ENCODE peak calls at places on chromosomes 12 and 14, in ten cellular contexts. J is NCI-H1092 treated with DMSO at 0.1 percent for 48 hours, E is sigmoid colon, W is fibroblast of lung, Q is NCI-H446 treated with DMSO at 0.1 percent for 48 hours, U is LoVo, I is M059J, T is NCI-H510A, B is tibial nerve, C is NCI-H2081 treated with DMSO at 0.1 percent for 48 hours. R is an unnamed sample.

GRCh38 chr12:68109444-68110217 is 49.9 kb downstream of the IFNG start:
- DNase-seq in J (no peak), E (no peak), W (no peak), Q (no peak), U (no peak), I (no peak), T (no peak), B (no peak), C (no peak), R (no peak)

GRCh38 chr14:100542619-100543205 is 44.5 kb downstream of the BEGAIN start:
- DNase-seq in J (no peak), E (peak), W (no peak), Q (no peak), U (no peak), I (no peak), T (no peak), B (no peak), C (no peak), R (no peak)

GRCh38 chr14:104228221-104228620 is 89.8 kb downstream of the KIF26A start:
- DNase-seq in J (no peak), E (no peak), W (no peak), Q (no peak), U (no peak), I (no peak), T (no peak), B (no peak), C (no peak), R (no peak)

GRCh38 chr14:61154606-61155005 is 126.5 kb downstream of the TMEM30B start:
- DNase-seq in J (no peak), E (no peak), W (peak), Q (no peak), U (no peak), I (no peak), T (no peak), B (no peak), C (no peak), R (no peak)

GRCh38 chr14:75453817-75454434 is 26.1 kb downstream of the JDP2 start:
- DNase-seq in J (no peak), E (no peak), W (no peak), Q (no peak), U (no peak), I (no peak), T (no peak), B (no peak), C (no peak), R (no peak)

GRCh38 chr12:22481557-22482104 is 62.7 kb downstream of the C2CD5 start:
- DNase-seq in J (no peak), E (no peak), W (no peak), Q (no peak), U (no peak), I (no peak), T (no peak), B (no peak), C (no peak), R (no peak)

GRCh38 chr12:3034067-3034750 is 43.0 kb upstream of the TSPAN9 start:
- DNase-seq in J (peak), E (peak), W (peak), Q (no peak), U (peak), I (peak), T (peak), B (peak), C (no peak), R (peak)

GRCh38 chr12:13340149-13340548 is 143.6 kb downstream of the EMP1 start:
- DNase-seq in J (no peak), E (no peak), W (no peak), Q (no peak), U (no peak), I (no peak), T (no peak), B (no peak), C (no peak), R (no peak)

GRCh38 chr14:93954900-93955891 is 21.2 kb downstream of the ASB2 start:
- DNase-seq in J (no peak), E (no peak), W (no peak), Q (no peak), U (no peak), I (no peak), T (no peak), B (no peak), C (no peak), R (peak)

GRCh38 chr12:47419500-47419899 is 286.3 kb downstream of the RPAP3 start:
- DNase-seq in J (no peak), E (no peak), W (peak), Q (no peak), U (no peak), I (no peak), T (no peak), B (no peak), C (no peak), R (no peak)

GRCh38 chr14:68386950-68387779 is 405.7 kb downstream of the ZFP36L1 start:
- DNase-seq in J (peak), E (no peak), W (peak), Q (no peak), U (no peak), I (peak), T (no peak), B (no peak), C (no peak), R (no peak)

GRCh38 chr14:101135796-101136742 is 232.5 kb upstream of the RTL1 start:
- DNase-seq in J (no peak), E (no peak), W (no peak), Q (no peak), U (no peak), I (no peak), T (no peak), B (no peak), C (no peak), R (no peak)

GRCh38 chr12:31207799-31208465 is 118.0 kb downstream of the SINHCAF start:
- DNase-seq in J (no peak), E (no peak), W (no peak), Q (no peak), U (no peak), I (no peak), T (no peak), B (no peak), C (no peak), R (no peak)

GRCh38 chr14:64196668-64197411 is 97.3 kb downstream of the ESR2 start:
- DNase-seq in J (peak), E (no peak), W (peak), Q (no peak), U (no peak), I (peak), T (peak), B (no peak), C (peak), R (no peak)

GRCh38 chr14:66735853-66736252 is 227.9 kb downstream of the GPHN start:
- DNase-seq in J (no peak), E (no peak), W (no peak), Q (no peak), U (no peak), I (no peak), T (no peak), B (no peak), C (no peak), R (no peak)

GRCh38 chr12:69933115-69933552 is 108.1 kb downstream of the MYRFL start:
- DNase-seq in J (no peak), E (no peak), W (no peak), Q (no peak), U (no peak), I (no peak), T (no peak), B (no peak), C (no peak), R (no peak)

GRCh38 chr12:86710110-86710509 is 453.9 kb upstream of the MGAT4C start:
- DNase-seq in J (no peak), E (no peak), W (peak), Q (no peak), U (no peak), I (peak), T (no peak), B (no peak), C (no peak), R (no peak)

GRCh38 chr12:107779077-107779840 is 4.8 kb downstream of the ASCL4 start:
- DNase-seq in J (no peak), E (no peak), W (no peak), Q (no peak), U (no peak), I (no peak), T (no peak), B (no peak), C (no peak), R (no peak)

GRCh38 chr14:95981939-95982338 is 57.2 kb upstream of the C14orf132 start:
- DNase-seq in J (no peak), E (no peak), W (no peak), Q (no peak), U (no peak), I (no peak), T (no peak), B (no peak), C (no peak), R (no peak)

GRCh38 chr14:102370305-102370809 is 7.6 kb downstream of the TECPR2 start:
- DNase-seq in J (no peak), E (no peak), W (no peak), Q (no peak), U (no peak), I (no peak), T (no peak), B (no peak), C (no peak), R (no peak)

GRCh38 chr14:60648934-60649814 is at the start of gene SIX1:
- DNase-seq in J (peak), E (no peak), W (peak), Q (peak), U (peak), I (peak), T (peak), B (peak), C (peak), R (peak)

GRCh38 chr14:65214741-65215140 is 112.4 kb upstream of the MAX start:
- DNase-seq in J (peak), E (no peak), W (no peak), Q (no peak), U (no peak), I (no peak), T (no peak), B (no peak), C (no peak), R (no peak)